ENCODE peak calls at places on chromosomes 12 and 14, in four cellular contexts. One of them, this sample, is unnamed.

GRCh38 chr12:6614513-6615177 is 7.5 kb upstream of the CHD4 start:
- DNase-seq in stimulated activated CD4-positive, alpha-beta T cell treated with anti-CD3 and anti-CD28 coated beads, Interleukin-1b, Interleukin-23, amount 100 ng/mL, for 24 hours: no peak
- DNase-seq in effector memory CD8-positive, alpha-beta T cell: no peak
- DNase-seq in endothelial cell of umbilical vein: no peak
- DNase-seq in this sample: no peak

GRCh38 chr12:24754690-24755638 is 193.9 kb downstream of the BCAT1 start:
- DNase-seq in stimulated activated CD4-positive, alpha-beta T cell treated with anti-CD3 and anti-CD28 coated beads, Interleukin-1b, Interleukin-23, amount 100 ng/mL, for 24 hours: no peak
- DNase-seq in effector memory CD8-positive, alpha-beta T cell: no peak
- DNase-seq in endothelial cell of umbilical vein: no peak
- DNase-seq in this sample: no peak

GRCh38 chr14:95432152-95433093 is 84.0 kb downstream of the SYNE3 start:
- DNase-seq in endothelial cell of umbilical vein: peak; percentile 21
- DNase-seq in effector memory CD8-positive, alpha-beta T cell: no peak
- DNase-seq in stimulated activated CD4-positive, alpha-beta T cell treated with anti-CD3 and anti-CD28 coated beads, Interleukin-1b, Interleukin-23, amount 100 ng/mL, for 24 hours: no peak
- DNase-seq in this sample: no peak

GRCh38 chr14:101869217-101869616 is 95.2 kb upstream of the DYNC1H1 start:
- DNase-seq in stimulated activated CD4-positive, alpha-beta T cell treated with anti-CD3 and anti-CD28 coated beads, Interleukin-1b, Interleukin-23, amount 100 ng/mL, for 24 hours: no peak
- DNase-seq in effector memory CD8-positive, alpha-beta T cell: no peak
- DNase-seq in endothelial cell of umbilical vein: no peak
- DNase-seq in this sample: no peak

GRCh38 chr14:89207925-89208328 is 209.1 kb downstream of the FOXN3 start:
- DNase-seq in endothelial cell of umbilical vein: no peak
- DNase-seq in effector memory CD8-positive, alpha-beta T cell: no peak
- DNase-seq in stimulated activated CD4-positive, alpha-beta T cell treated with anti-CD3 and anti-CD28 coated beads, Interleukin-1b, Interleukin-23, amount 100 ng/mL, for 24 hours: no peak
- DNase-seq in this sample: no peak

GRCh38 chr14:63852271-63852816 is 460 bp upstream of the SYNE2 start:
- DNase-seq in stimulated activated CD4-positive, alpha-beta T cell treated with anti-CD3 and anti-CD28 coated beads, Interleukin-1b, Interleukin-23, amount 100 ng/mL, for 24 hours: no peak
- DNase-seq in effector memory CD8-positive, alpha-beta T cell: no peak
- DNase-seq in endothelial cell of umbilical vein: no peak
- DNase-seq in this sample: no peak

GRCh38 chr14:93976477-93977057 is at the start of gene ASB2:
- DNase-seq in effector memory CD8-positive, alpha-beta T cell: no peak
- DNase-seq in stimulated activated CD4-positive, alpha-beta T cell treated with anti-CD3 and anti-CD28 coated beads, Interleukin-1b, Interleukin-23, amount 100 ng/mL, for 24 hours: no peak
- DNase-seq in endothelial cell of umbilical vein: no peak
- DNase-seq in this sample: no peak

GRCh38 chr12:32841061-32841460 is 55.5 kb downstream of the PKP2 start:
- DNase-seq in endothelial cell of umbilical vein: no peak
- DNase-seq in stimulated activated CD4-positive, alpha-beta T cell treated with anti-CD3 and anti-CD28 coated beads, Interleukin-1b, Interleukin-23, amount 100 ng/mL, for 24 hours: no peak
- DNase-seq in effector memory CD8-positive, alpha-beta T cell: no peak
- DNase-seq in this sample: no peak

GRCh38 chr12:17132336-17132735 is 526.4 kb upstream of the LMO3 start:
- DNase-seq in endothelial cell of umbilical vein: no peak
- DNase-seq in stimulated activated CD4-positive, alpha-beta T cell treated with anti-CD3 and anti-CD28 coated beads, Interleukin-1b, Interleukin-23, amount 100 ng/mL, for 24 hours: no peak
- DNase-seq in effector memory CD8-positive, alpha-beta T cell: no peak
- DNase-seq in this sample: no peak

GRCh38 chr12:132239392-132239791 is 90.0 kb downstream of the GALNT9 start:
- DNase-seq in endothelial cell of umbilical vein: no peak
- DNase-seq in stimulated activated CD4-positive, alpha-beta T cell treated with anti-CD3 and anti-CD28 coated beads, Interleukin-1b, Interleukin-23, amount 100 ng/mL, for 24 hours: no peak
- DNase-seq in effector memory CD8-positive, alpha-beta T cell: no peak
- DNase-seq in this sample: no peak

GRCh38 chr12:1812650-1813302 is 7.6 kb upstream of the LRTM2 start:
- DNase-seq in endothelial cell of umbilical vein: peak; percentile 33
- DNase-seq in effector memory CD8-positive, alpha-beta T cell: no peak
- DNase-seq in stimulated activated CD4-positive, alpha-beta T cell treated with anti-CD3 and anti-CD28 coated beads, Interleukin-1b, Interleukin-23, amount 100 ng/mL, for 24 hours: no peak
- DNase-seq in this sample: no peak

GRCh38 chr12:113555226-113555625 is 83.6 kb upstream of the LHX5 start:
- DNase-seq in effector memory CD8-positive, alpha-beta T cell: no peak
- DNase-seq in stimulated activated CD4-positive, alpha-beta T cell treated with anti-CD3 and anti-CD28 coated beads, Interleukin-1b, Interleukin-23, amount 100 ng/mL, for 24 hours: no peak
- DNase-seq in endothelial cell of umbilical vein: no peak
- DNase-seq in this sample: no peak

GRCh38 chr12:122422769-122423257 is 344 bp upstream of the CLIP1 start:
- DNase-seq in stimulated activated CD4-positive, alpha-beta T cell treated with anti-CD3 and anti-CD28 coated beads, Interleukin-1b, Interleukin-23, amount 100 ng/mL, for 24 hours: peak; percentile 28
- DNase-seq in effector memory CD8-positive, alpha-beta T cell: no peak
- DNase-seq in endothelial cell of umbilical vein: peak; percentile 49
- DNase-seq in this sample: no peak

GRCh38 chr14:96881713-96882112 is 84.5 kb downstream of the VRK1 start:
- DNase-seq in endothelial cell of umbilical vein: no peak
- DNase-seq in effector memory CD8-positive, alpha-beta T cell: no peak
- DNase-seq in stimulated activated CD4-positive, alpha-beta T cell treated with anti-CD3 and anti-CD28 coated beads, Interleukin-1b, Interleukin-23, amount 100 ng/mL, for 24 hours: no peak
- DNase-seq in this sample: no peak

GRCh38 chr14:101903111-101903561 is 61.2 kb upstream of the DYNC1H1 start:
- DNase-seq in stimulated activated CD4-positive, alpha-beta T cell treated with anti-CD3 and anti-CD28 coated beads, Interleukin-1b, Interleukin-23, amount 100 ng/mL, for 24 hours: no peak
- DNase-seq in effector memory CD8-positive, alpha-beta T cell: no peak
- DNase-seq in endothelial cell of umbilical vein: no peak
- DNase-seq in this sample: no peak

GRCh38 chr12:76863005-76863670 is 15.7 kb downstream of the CSRP2 start:
- DNase-seq in effector memory CD8-positive, alpha-beta T cell: no peak
- DNase-seq in stimulated activated CD4-positive, alpha-beta T cell treated with anti-CD3 and anti-CD28 coated beads, Interleukin-1b, Interleukin-23, amount 100 ng/mL, for 24 hours: no peak
- DNase-seq in endothelial cell of umbilical vein: no peak
- DNase-seq in this sample: no peak

GRCh38 chr12:88639361-88639760 is 59.1 kb upstream of the KITLG start:
- DNase-seq in effector memory CD8-positive, alpha-beta T cell: no peak
- DNase-seq in stimulated activated CD4-positive, alpha-beta T cell treated with anti-CD3 and anti-CD28 coated beads, Interleukin-1b, Interleukin-23, amount 100 ng/mL, for 24 hours: no peak
- DNase-seq in endothelial cell of umbilical vein: no peak
- DNase-seq in this sample: no peak

GRCh38 chr14:77483851-77484250 is 14.8 kb downstream of the ISM2 start:
- DNase-seq in effector memory CD8-positive, alpha-beta T cell: no peak
- DNase-seq in stimulated activated CD4-positive, alpha-beta T cell treated with anti-CD3 and anti-CD28 coated beads, Interleukin-1b, Interleukin-23, amount 100 ng/mL, for 24 hours: no peak
- DNase-seq in endothelial cell of umbilical vein: no peak
- DNase-seq in this sample: no peak

GRCh38 chr14:76938092-76938500 is 90.4 kb downstream of the IRF2BPL start:
- DNase-seq in stimulated activated CD4-positive, alpha-beta T cell treated with anti-CD3 and anti-CD28 coated beads, Interleukin-1b, Interleukin-23, amount 100 ng/mL, for 24 hours: no peak
- DNase-seq in endothelial cell of umbilical vein: no peak
- DNase-seq in effector memory CD8-positive, alpha-beta T cell: no peak
- DNase-seq in this sample: no peak

GRCh38 chr12:89731064-89731463 is 22.4 kb upstream of the ATP2B1 start:
- DNase-seq in stimulated activated CD4-positive, alpha-beta T cell treated with anti-CD3 and anti-CD28 coated beads, Interleukin-1b, Interleukin-23, amount 100 ng/mL, for 24 hours: no peak
- DNase-seq in effector memory CD8-positive, alpha-beta T cell: no peak
- DNase-seq in endothelial cell of umbilical vein: no peak
- DNase-seq in this sample: no peak

GRCh38 chr12:6684609-6685008 is 4.6 kb downstream of the ZNF384 start:
- DNase-seq in endothelial cell of umbilical vein: peak; percentile 32
- DNase-seq in stimulated activated CD4-positive, alpha-beta T cell treated with anti-CD3 and anti-CD28 coated beads, Interleukin-1b, Interleukin-23, amount 100 ng/mL, for 24 hours: no peak
- DNase-seq in effector memory CD8-positive, alpha-beta T cell: peak; percentile 37
- DNase-seq in this sample: no peak

GRCh38 chr12:94100254-94100653 is 48.1 kb upstream of the PLXNC1 start:
- DNase-seq in effector memory CD8-positive, alpha-beta T cell: no peak
- DNase-seq in stimulated activated CD4-positive, alpha-beta T cell treated with anti-CD3 and anti-CD28 coated beads, Interleukin-1b, Interleukin-23, amount 100 ng/mL, for 24 hours: no peak
- DNase-seq in endothelial cell of umbilical vein: peak; percentile 48
- DNase-seq in this sample: peak; percentile 5

GRCh38 chr12:88946377-88946997 is 366.2 kb upstream of the KITLG start:
- DNase-seq in effector memory CD8-positive, alpha-beta T cell: no peak
- DNase-seq in stimulated activated CD4-positive, alpha-beta T cell treated with anti-CD3 and anti-CD28 coated beads, Interleukin-1b, Interleukin-23, amount 100 ng/mL, for 24 hours: no peak
- DNase-seq in endothelial cell of umbilical vein: peak; percentile 89
- DNase-seq in this sample: peak; percentile 78

GRCh38 chr12:75329918-75330826 is at the start of gene CAPS2:
- DNase-seq in endothelial cell of umbilical vein: peak; percentile 89
- DNase-seq in effector memory CD8-positive, alpha-beta T cell: peak; percentile 50
- DNase-seq in stimulated activated CD4-positive, alpha-beta T cell treated with anti-CD3 and anti-CD28 coated beads, Interleukin-1b, Interleukin-23, amount 100 ng/mL, for 24 hours: peak; percentile 26
- DNase-seq in this sample: peak; percentile 46

GRCh38 chr12:122473543-122474323 is 27.0 kb downstream of the ZCCHC8 start:
- DNase-seq in stimulated activated CD4-positive, alpha-beta T cell treated with anti-CD3 and anti-CD28 coated beads, Interleukin-1b, Interleukin-23, amount 100 ng/mL, for 24 hours: no peak
- DNase-seq in effector memory CD8-positive, alpha-beta T cell: no peak
- DNase-seq in endothelial cell of umbilical vein: no peak
- DNase-seq in this sample: no peak

GRCh38 chr12:49413796-49414195 is 46.5 kb downstream of the SPATS2 start:
- DNase-seq in effector memory CD8-positive, alpha-beta T cell: no peak
- DNase-seq in stimulated activated CD4-positive, alpha-beta T cell treated with anti-CD3 and anti-CD28 coated beads, Interleukin-1b, Interleukin-23, amount 100 ng/mL, for 24 hours: no peak
- DNase-seq in endothelial cell of umbilical vein: no peak
- DNase-seq in this sample: no peak

GRCh38 chr12:121697093-121697698 is 15.4 kb upstream of the TMEM120B start:
- DNase-seq in stimulated activated CD4-positive, alpha-beta T cell treated with anti-CD3 and anti-CD28 coated beads, Interleukin-1b, Interleukin-23, amount 100 ng/mL, for 24 hours: no peak
- DNase-seq in effector memory CD8-positive, alpha-beta T cell: peak; percentile 50
- DNase-seq in endothelial cell of umbilical vein: peak; percentile 62
- DNase-seq in this sample: no peak

GRCh38 chr12:117452071-117452470 is 90.6 kb upstream of the NOS1 start:
- DNase-seq in effector memory CD8-positive, alpha-beta T cell: no peak
- DNase-seq in endothelial cell of umbilical vein: peak; percentile 41
- DNase-seq in stimulated activated CD4-positive, alpha-beta T cell treated with anti-CD3 and anti-CD28 coated beads, Interleukin-1b, Interleukin-23, amount 100 ng/mL, for 24 hours: no peak
- DNase-seq in this sample: no peak

GRCh38 chr14:94681300-94682060 is 69.3 kb downstream of the SERPINA3 start:
- DNase-seq in stimulated activated CD4-positive, alpha-beta T cell treated with anti-CD3 and anti-CD28 coated beads, Interleukin-1b, Interleukin-23, amount 100 ng/mL, for 24 hours: no peak
- DNase-seq in endothelial cell of umbilical vein: peak; percentile 14
- DNase-seq in effector memory CD8-positive, alpha-beta T cell: no peak
- DNase-seq in this sample: peak; percentile 36